ENCODE peak calls at places on chromosomes 5 and 9, in eight cellular contexts. P is substantia nigra, B is HFF-Myc, G is pancreas, Y is nucleus accumbens, S is NCI-H1092, U is dermis microvascular lymphatic vessel endothelial cell, W is NAMALWA. V is an unnamed sample.

GRCh38 chr5:95817430-95817829 is 5.1 kb downstream of the GLRX start:
- DNase-seq in P (no peak), B (peak; percentile 59), G (no peak), Y (no peak), S (no peak), U (no peak), W (no peak), V (no peak)

GRCh38 chr9:107734231-107735014 is 244.9 kb upstream of the KLF4 start:
- DNase-seq in P (no peak), B (no peak), G (no peak), Y (no peak), S (no peak), U (no peak), W (no peak), V (peak; percentile 74)

GRCh38 chr5:71830626-71831539 is 111.8 kb downstream of the CARTPT start:
- DNase-seq in P (peak; percentile 2), B (peak; percentile 42), G (peak; percentile 55), Y (no peak), S (peak; percentile 47), U (peak; percentile 51), W (no peak), V (peak; percentile 80)

GRCh38 chr9:27407966-27408365 is 111.0 kb upstream of the EQTN start:
- DNase-seq in P (no peak), B (no peak), G (no peak), Y (no peak), S (no peak), U (peak; percentile 43), W (no peak), V (no peak)

GRCh38 chr5:133993152-133993548 is 11.6 kb downstream of the VDAC1 start:
- DNase-seq in P (no peak), B (no peak), G (no peak), Y (no peak), S (no peak), U (peak; percentile 72), W (no peak), V (no peak)

GRCh38 chr9:130453487-130453886 is 8.7 kb downstream of the ASS1 start:
- DNase-seq in P (no peak), B (no peak), G (peak; percentile 79), Y (no peak), S (peak; percentile 90), U (peak; percentile 95), W (no peak), V (peak; percentile 76)

GRCh38 chr5:81065492-81065891 is 105.3 kb downstream of the RASGRF2 start:
- DNase-seq in P (no peak), B (no peak), G (no peak), Y (no peak), S (no peak), U (peak; percentile 17), W (no peak), V (no peak)

GRCh38 chr5:65984098-65984885 is 57.9 kb downstream of the ERBIN start:
- DNase-seq in P (no peak), B (no peak), G (no peak), Y (no peak), S (no peak), U (no peak), W (no peak), V (no peak)

GRCh38 chr5:151671979-151672378 is 14.7 kb downstream of the SPARC start:
- DNase-seq in P (no peak), B (no peak), G (no peak), Y (no peak), S (no peak), U (peak; percentile 97), W (no peak), V (peak; percentile 74)

GRCh38 chr9:95788486-95789110 is 86.9 kb upstream of the ERCC6L2 start:
- DNase-seq in P (no peak), B (no peak), G (no peak), Y (no peak), S (no peak), U (peak; percentile 46), W (no peak), V (no peak)

GRCh38 chr5:109486200-109486804 is 76.5 kb upstream of the PJA2 start:
- DNase-seq in P (no peak), B (no peak), G (no peak), Y (no peak), S (no peak), U (no peak), W (no peak), V (peak; percentile 78)